ENCODE peak calls at places on chromosomes 2 and 18, in six cellular contexts. J is mesenchymal stem cell, B is neuronal stem cell, C is IMR-90, K is trophoblast cell, W is H1. A is an unnamed sample.

GRCh38 chr2:25234756-25235155 is 66.4 kb upstream of the POMC start:
- DNase-seq in J (no peak), B (no peak), C (no peak), K (no peak), W (no peak), A (no peak)

GRCh38 chr2:111201214-111201613 is 80.5 kb downstream of the BCL2L11 start:
- DNase-seq in J (no peak), B (no peak), C (no peak), K (no peak), W (no peak), A (no peak)

GRCh38 chr18:57664600-57665165 is 43.0 kb upstream of the NARS1 start:
- DNase-seq in J (no peak), B (no peak), C (no peak), K (no peak), W (no peak), A (no peak)

GRCh38 chr2:17646096-17646554 is 105.6 kb downstream of the VSNL1 start:
- DNase-seq in J (peak; percentile 87), B (peak; percentile 38), C (peak; percentile 88), K (peak; percentile 95), W (no peak), A (no peak)

GRCh38 chr2:175853110-175853509 is 149.0 kb downstream of the LNPK start:
- DNase-seq in J (no peak), B (no peak), C (no peak), K (peak; percentile 22), W (no peak), A (no peak)

GRCh38 chr18:75854174-75854573 is 426.7 kb upstream of the SMIM21 start:
- DNase-seq in J (no peak), B (no peak), C (no peak), K (no peak), W (peak; percentile 47), A (peak; percentile 55)

GRCh38 chr2:227939271-227940027 is 68.0 kb downstream of the DAW1 start:
- DNase-seq in J (peak; percentile 13), B (peak; percentile 67), C (peak; percentile 15), K (peak; percentile 69), W (peak; percentile 25), A (peak; percentile 64)

GRCh38 chr2:212170382-212170781 is 368.2 kb downstream of the ERBB4 start:
- DNase-seq in J (no peak), B (no peak), C (no peak), K (no peak), W (no peak), A (no peak)

GRCh38 chr18:8142131-8142711 is 467.0 kb upstream of the RAB12 start:
- DNase-seq in J (peak; percentile 79), B (no peak), C (peak; percentile 72), K (no peak), W (no peak), A (no peak)

GRCh38 chr18:51614033-51614432 is 416.6 kb upstream of the MEX3C start:
- DNase-seq in J (peak; percentile 1), B (no peak), C (no peak), K (peak; percentile 83), W (no peak), A (no peak)

GRCh38 chr2:61512768-61513398 is 25.3 kb downstream of the XPO1 start:
- DNase-seq in J (no peak), B (no peak), C (no peak), K (no peak), W (no peak), A (no peak)

DNA sequence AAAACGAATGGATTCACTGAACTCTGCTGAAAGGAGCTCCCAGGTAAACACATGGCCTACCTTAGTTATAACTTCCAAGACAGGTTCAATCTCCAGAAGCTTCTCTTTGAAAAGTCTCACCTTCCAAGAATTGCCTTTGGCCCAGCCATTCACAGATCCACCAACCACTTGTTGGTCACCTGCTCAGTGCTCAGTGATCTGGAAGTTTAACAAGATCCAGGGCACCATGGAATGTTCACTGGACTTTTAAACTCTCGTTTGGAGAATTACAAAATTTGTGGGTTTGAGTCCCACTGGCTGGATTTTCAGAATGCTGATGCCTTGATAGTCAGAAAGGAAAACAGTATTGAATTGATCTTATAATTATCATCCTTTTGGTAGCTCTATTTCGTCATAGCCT is 9.4 kb downstream of the GPR39 start:
- DNase-seq in J (no peak), B (no peak), C (no peak), K (no peak), W (no peak), A (no peak)
- H4K91ac ChIP-seq in J (no peak overlapping the region), B (no peak overlapping the region), C (no peak overlapping the region), K (no peak overlapping the region), W (no peak overlapping the region), A (no peak overlapping the region)

DNA sequence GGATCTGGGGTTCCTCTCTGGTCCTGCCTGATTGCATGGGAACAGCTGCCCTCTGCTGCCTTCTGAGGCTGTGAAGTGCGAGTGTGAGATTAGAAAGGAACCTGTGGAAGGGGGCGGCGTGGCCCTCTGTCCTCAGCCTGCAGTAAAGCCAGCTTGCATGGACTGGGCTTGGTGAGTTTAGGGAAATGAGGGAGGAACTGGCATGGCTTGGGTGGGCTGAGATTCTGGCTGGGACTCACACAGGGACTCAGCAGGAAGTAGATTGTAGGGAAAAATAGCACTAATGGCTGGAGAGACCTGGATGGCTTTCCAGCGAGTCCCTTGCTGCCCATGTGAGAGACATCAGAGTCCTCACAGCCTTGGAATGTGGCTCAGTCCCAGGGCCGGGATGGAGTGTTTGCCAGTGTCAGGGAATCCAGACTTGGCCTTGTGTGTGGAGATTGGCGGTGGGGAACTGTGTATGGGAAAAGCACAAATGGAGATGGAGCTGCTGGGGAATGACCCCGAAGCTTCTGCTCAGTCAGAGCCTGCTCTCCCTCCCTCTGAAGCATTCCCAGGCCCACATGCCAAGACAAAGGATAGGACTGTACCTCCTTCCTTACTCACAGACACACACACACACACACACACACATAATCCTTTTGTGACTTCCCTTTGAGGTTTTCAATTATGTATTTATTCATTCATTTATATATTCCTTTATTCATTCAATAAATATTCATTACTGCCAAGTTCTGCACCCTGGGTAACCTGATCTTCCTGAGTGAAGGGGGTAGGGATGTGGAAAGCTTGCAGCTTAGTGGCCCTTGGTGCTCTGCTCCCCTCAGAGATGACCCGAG is 115.4 kb downstream of the ACAA2 start:
- DNase-seq in J (peak; percentile 32), B (peak; percentile 6), C (peak; percentile 53), K (no peak), W (no peak), A (peak; percentile 55)
- H2AK5ac ChIP-seq in J (peak overlapping the region; percentile 34), B (no peak overlapping the region), C (no peak overlapping the region), K (no peak overlapping the region), W (no peak overlapping the region), A (no peak overlapping the region)

GRCh38 chr2:46530571-46530970 is 51.2 kb downstream of the TMEM247 start:
- DNase-seq in J (no peak), B (no peak), C (no peak), K (no peak), W (no peak), A (no peak)

GRCh38 chr2:46534589-46534988 is 55.2 kb downstream of the TMEM247 start:
- DNase-seq in J (no peak), B (no peak), C (no peak), K (peak; percentile 9), W (no peak), A (no peak)

DNA sequence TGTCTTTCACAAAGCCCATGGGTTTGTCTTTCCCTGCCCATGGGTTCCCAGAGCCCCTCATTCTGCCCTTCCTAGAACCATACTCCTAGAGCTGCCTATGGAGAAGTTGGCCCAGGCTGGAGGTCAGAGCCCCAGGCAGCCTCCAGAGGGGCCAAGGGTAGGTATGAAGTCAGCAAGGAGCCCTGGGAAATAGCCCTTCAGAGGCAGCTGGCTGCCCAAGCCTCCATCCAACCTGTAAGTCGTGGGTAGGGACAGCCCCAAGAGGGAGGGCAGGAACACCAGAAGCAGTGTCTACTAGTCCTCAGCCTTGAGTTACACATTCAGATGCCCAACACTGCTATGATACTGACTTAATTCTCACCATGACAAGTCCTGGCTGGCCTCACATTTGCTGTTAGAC is 49.5 kb downstream of the TMEM247 start:
- DNase-seq in J (no peak), B (no peak), C (no peak), K (no peak), W (no peak), A (no peak)
- H4K91ac ChIP-seq in J (no peak overlapping the region), B (no peak overlapping the region), C (no peak overlapping the region), K (no peak overlapping the region), W (no peak overlapping the region), A (no peak overlapping the region)

GRCh38 chr2:42931147-42931817 is 138.9 kb upstream of the HAAO start:
- DNase-seq in J (no peak), B (no peak), C (no peak), K (peak; percentile 8), W (peak; percentile 33), A (peak; percentile 85)

GRCh38 chr2:42928161-42928691 is 135.8 kb upstream of the HAAO start:
- DNase-seq in J (no peak), B (no peak), C (no peak), K (no peak), W (no peak), A (no peak)

GRCh38 chr2:42929985-42930581 is 137.7 kb upstream of the HAAO start:
- DNase-seq in J (peak; percentile 90), B (no peak), C (peak; percentile 82), K (no peak), W (no peak), A (no peak)

GRCh38 chr2:42928692-42929576 is 136.6 kb upstream of the HAAO start:
- DNase-seq in J (peak; percentile 58), B (peak; percentile 42), C (peak; percentile 47), K (no peak), W (no peak), A (peak; percentile 76)

GRCh38 chr2:42929577-42929984 is 137.2 kb upstream of the HAAO start:
- DNase-seq in J (no peak), B (no peak), C (no peak), K (no peak), W (no peak), A (no peak)
- H2AK5ac ChIP-seq in J (peak overlapping the region; percentile 58), B (peak overlapping the region; percentile 64), C (peak overlapping the region; percentile 92), K (peak overlapping the region; percentile 42), W (peak overlapping the region; percentile 14), A (no peak overlapping the region)

GRCh38 chr2:32697156-32697555 is 69.3 kb downstream of the TTC27 start:
- DNase-seq in J (peak; percentile 34), B (no peak), C (peak; percentile 91), K (no peak), W (no peak), A (no peak)
- H4K91ac ChIP-seq in J (no peak overlapping the region), B (no peak overlapping the region), C (no peak overlapping the region), K (no peak overlapping the region), W (no peak overlapping the region), A (no peak overlapping the region)

DNA sequence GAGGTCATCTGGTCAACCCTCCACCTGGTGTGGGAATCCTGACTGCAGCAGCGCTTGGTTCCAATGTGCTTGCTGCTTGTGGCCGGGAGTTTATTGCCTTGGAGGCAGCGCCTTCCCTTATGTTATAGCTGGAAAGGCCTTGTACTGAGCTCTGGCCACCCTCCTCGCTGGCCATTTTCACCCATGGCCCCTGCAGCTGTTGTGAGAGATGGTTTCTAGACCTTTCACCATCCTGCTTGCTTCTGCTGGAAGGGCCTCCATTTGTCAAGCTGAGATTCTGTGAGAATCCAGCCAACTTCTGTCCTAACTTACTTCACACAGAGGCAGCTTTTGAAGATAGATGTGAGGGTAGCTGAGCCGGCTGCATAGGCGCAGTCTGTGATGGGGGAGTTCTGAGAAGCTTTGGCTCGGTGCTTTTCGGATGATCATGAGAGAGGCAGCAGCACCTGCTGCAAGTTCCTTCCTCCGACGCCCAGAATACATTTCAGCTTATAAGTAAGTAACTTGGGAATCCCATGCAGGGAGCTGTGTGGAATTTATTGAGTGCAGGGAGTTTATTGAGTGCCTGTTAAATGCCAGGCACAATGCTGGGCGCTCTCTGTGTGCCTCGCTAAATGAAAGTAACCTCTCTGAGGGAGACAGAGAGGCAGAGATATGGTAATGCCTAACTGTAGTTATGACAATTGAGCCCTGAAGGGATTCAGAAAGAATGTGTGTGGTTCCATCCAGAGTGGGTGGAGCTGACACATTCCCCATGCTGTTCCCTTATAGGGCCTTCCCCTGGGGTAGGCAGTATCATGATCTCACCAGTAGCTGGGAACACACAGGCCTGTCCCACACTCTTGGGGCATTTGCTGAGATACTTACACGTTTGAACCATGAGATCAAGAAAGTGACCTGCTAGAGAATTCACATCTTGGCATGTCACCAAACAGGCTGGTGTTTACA is 8.9 kb downstream of the CTIF start:
- DNase-seq in J (peak; percentile 91), B (no peak), C (peak; percentile 90), K (peak; percentile 98), W (no peak), A (peak; percentile 60)
- H2AK5ac ChIP-seq in J (peak overlapping the region; percentile 92), B (no peak overlapping the region), C (peak overlapping the region; percentile 98), K (no peak overlapping the region), W (peak overlapping the region; percentile 87), A (no peak overlapping the region)